ENCODE peak calls at places on chromosomes 16 and 17, in eight cellular contexts. C is OCI-LY7, V is pancreas, X is heart left ventricle, G is PC-9, K is fibroblast of the aortic adventitia, N is cardiac muscle cell, M is H1. U is an unnamed sample.

GRCh38 chr16:69535123-69536050 is 30.4 kb upstream of the NFAT5 start:
- DNase-seq in C (no peak), V (no peak), X (no peak), G (no peak), K (peak), N (no peak), M (no peak), U (peak)

GRCh38 chr17:22514767-22515320 is 822.5 kb downstream of the KCNJ18 start:
- DNase-seq in C (no peak), V (no peak), X (no peak), G (no peak), K (no peak), N (no peak), M (no peak), U (no peak)

GRCh38 chr17:10177921-10178788 is 20.3 kb downstream of the GAS7 start:
- DNase-seq in C (no peak), V (no peak), X (peak), G (no peak), K (peak), N (no peak), M (peak), U (peak)

GRCh38 chr16:2959206-2959605 is 4.9 kb upstream of the KREMEN2 start:
- DNase-seq in C (no peak), V (no peak), X (no peak), G (no peak), K (no peak), N (no peak), M (no peak), U (no peak)

GRCh38 chr16:11256657-11257130 is 690 bp upstream of the SOCS1 start:
- DNase-seq in C (no peak), V (peak), X (peak), G (peak), K (peak), N (peak), M (no peak), U (peak)

GRCh38 chr16:56366945-56367344 is 58.4 kb downstream of the AMFR start:
- DNase-seq in C (no peak), V (no peak), X (no peak), G (no peak), K (no peak), N (no peak), M (no peak), U (no peak)

GRCh38 chr16:69741519-69741918 is 13.2 kb downstream of the NOB1 start:
- DNase-seq in C (no peak), V (no peak), X (no peak), G (peak), K (peak), N (no peak), M (no peak), U (peak)

GRCh38 chr16:77584205-77584859 is 138.0 kb upstream of the NUDT7 start:
- DNase-seq in C (peak), V (peak), X (no peak), G (peak), K (peak), N (peak), M (no peak), U (peak)

GRCh38 chr17:57121308-57122042 is 36.4 kb downstream of the AKAP1 start:
- DNase-seq in C (peak), V (peak), X (no peak), G (peak), K (peak), N (peak), M (no peak), U (peak)

GRCh38 chr17:63833026-63833740 is 5.7 kb upstream of the FTSJ3 start:
- DNase-seq in C (no peak), V (no peak), X (no peak), G (no peak), K (no peak), N (no peak), M (no peak), U (no peak)

GRCh38 chr17:29291163-29291752 is 2.7 kb downstream of the NUFIP2 start:
- DNase-seq in C (peak), V (no peak), X (no peak), G (peak), K (peak), N (peak), M (no peak), U (peak)

GRCh38 chr16:14050297-14051027 is 20.7 kb upstream of the MRTFB start:
- DNase-seq in C (no peak), V (no peak), X (no peak), G (peak), K (no peak), N (no peak), M (peak), U (peak)

GRCh38 chr17:50396261-50397110 is 837 bp downstream of the LRRC59 start:
- DNase-seq in C (no peak), V (peak), X (peak), G (peak), K (peak), N (peak), M (no peak), U (peak)

GRCh38 chr17:46081018-46081320 is 81.9 kb downstream of the STH start:
- DNase-seq in C (no peak), V (no peak), X (no peak), G (no peak), K (no peak), N (no peak), M (no peak), U (no peak)

GRCh38 chr16:73171901-73172619 is 124.1 kb upstream of the ZFHX3 start:
- DNase-seq in C (no peak), V (no peak), X (peak), G (no peak), K (no peak), N (no peak), M (no peak), U (no peak)

GRCh38 chr16:51971184-51971583 is 575.8 kb downstream of the TOX3 start:
- DNase-seq in C (peak), V (no peak), X (no peak), G (no peak), K (peak), N (peak), M (no peak), U (peak)
- TF ChIP-seq CTCF in C (peak), V (peak), X (no peak), G (peak), K (peak), N (peak), M (peak), U (peak)

DNA sequence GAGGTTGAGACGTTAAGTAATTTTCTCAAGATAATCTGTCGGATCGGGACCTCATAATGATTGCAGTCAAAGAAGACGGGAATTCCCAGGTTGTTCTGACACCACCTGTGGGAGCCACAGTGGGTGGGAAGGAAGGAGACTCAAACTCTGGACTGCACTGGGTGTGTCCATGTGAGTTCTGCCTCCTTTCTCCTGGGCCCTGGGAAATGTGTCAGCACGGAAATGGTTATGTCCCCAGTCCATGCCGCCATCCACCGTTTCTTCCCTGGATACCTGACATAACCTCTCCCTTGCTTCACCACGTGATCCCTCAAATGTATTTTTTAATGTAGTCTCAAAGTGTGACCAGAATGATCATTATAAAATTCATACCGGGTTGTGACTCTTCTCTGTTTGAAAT is 819.8 kb upstream of the EEF2KMT start:
- DNase-seq in C (no peak), V (no peak), X (no peak), G (no peak), K (no peak), N (no peak), M (no peak), U (no peak)
- H3K4me3 ChIP-seq in C (no peak), V (no peak), X (no peak), G (no peak), K (no peak), N (no peak), M (no peak), U (no peak)

GRCh38 chr17:2399572-2400473 is 1.0 kb downstream of the MNT start:
- DNase-seq in C (peak), V (peak), X (peak), G (peak), K (peak), N (peak), M (peak), U (peak)
- TF ChIP-seq CTCF in C (no peak), V (no peak), X (no peak), G (no peak), K (no peak), N (no peak), M (no peak), U (no peak)

DNA sequence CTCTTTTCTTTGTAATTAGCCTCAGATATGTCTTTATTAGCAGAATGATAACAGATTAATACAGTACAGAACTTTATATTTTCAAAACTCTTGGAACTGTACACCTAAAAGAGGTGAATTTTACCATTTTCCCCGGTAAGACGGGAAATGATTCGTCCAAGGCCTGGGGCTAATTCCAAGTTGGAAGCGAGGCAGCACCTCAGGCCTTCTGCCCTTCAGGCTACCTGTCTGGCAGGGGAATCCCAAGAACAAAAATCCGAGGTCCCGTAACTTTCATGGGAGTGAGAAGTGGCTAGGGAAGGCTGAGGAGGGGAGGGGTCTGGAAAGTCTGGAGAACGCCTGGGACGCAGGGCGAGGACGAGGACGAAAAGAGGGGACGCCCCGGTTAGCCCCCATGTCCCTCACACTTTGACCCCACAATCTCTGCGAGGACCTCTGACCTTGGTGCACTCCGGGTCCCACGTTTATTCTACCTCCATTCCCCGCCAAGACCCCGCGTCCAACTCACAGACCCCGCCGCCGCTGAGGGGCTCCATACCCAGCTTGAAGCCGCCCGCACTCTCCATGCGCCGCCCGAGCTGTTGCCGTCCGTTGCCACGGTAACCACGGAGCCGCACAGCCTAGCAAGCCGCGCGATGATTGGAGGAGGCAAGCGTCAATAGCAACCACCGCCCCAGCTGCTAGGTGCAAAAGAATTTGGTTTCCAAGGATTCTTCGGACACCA is at the start of gene HYDIN:
- DNase-seq in C (no peak), V (peak), X (no peak), G (peak), K (peak), N (peak), M (peak), U (peak)
- H3K4me3 ChIP-seq in C (no peak), V (peak), X (peak), G (peak), K (peak), N (peak), M (peak), U (peak)

DNA sequence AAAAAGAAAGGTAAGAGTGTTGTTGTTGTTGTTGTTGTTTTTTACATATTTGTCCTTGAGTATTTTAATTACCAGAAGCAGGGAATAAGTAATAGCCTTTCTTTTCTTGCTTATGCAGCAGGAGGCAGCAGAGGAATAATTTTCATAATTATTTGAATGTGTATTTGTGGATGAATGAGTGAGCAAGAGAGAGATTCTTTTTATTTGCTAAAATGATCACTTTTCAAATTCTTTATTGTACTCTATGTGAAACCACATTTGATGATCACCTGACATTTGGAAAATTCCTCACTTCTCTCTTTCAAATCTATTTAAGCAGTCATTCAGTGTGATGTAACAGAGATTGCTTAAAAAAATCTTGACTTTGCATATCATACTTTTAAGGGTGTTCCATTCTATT is 223.6 kb downstream of the BCAS3 start:
- DNase-seq in C (no peak), V (no peak), X (no peak), G (no peak), K (peak), N (no peak), M (no peak), U (peak)
- TF ChIP-seq CTCF in C (no peak), V (no peak), X (no peak), G (no peak), K (no peak), N (no peak), M (no peak), U (peak)

GRCh38 chr16:15055141-15056053 is 477 bp downstream of the NTAN1 start:
- DNase-seq in C (peak), V (peak), X (peak), G (no peak), K (peak), N (no peak), M (no peak), U (peak)
- H3K4me3 ChIP-seq in C (peak), V (peak), X (peak), G (peak), K (peak), N (peak), M (peak), U (peak)

GRCh38 chr16:27225536-27226360 is 22.4 kb downstream of the KDM8 start:
- DNase-seq in C (peak), V (peak), X (no peak), G (no peak), K (no peak), N (no peak), M (no peak), U (no peak)
- TF ChIP-seq CTCF in C (peak), V (no peak), X (no peak), G (no peak), K (no peak), N (no peak), M (no peak), U (no peak)

GRCh38 chr17:76642032-76642561 is 1.5 kb downstream of the ST6GALNAC1 start:
- DNase-seq in C (no peak), V (no peak), X (no peak), G (no peak), K (no peak), N (no peak), M (no peak), U (no peak)
- H3K4me3 ChIP-seq in C (no peak), V (no peak), X (peak), G (no peak), K (no peak), N (no peak), M (no peak), U (no peak)